ENCODE peak calls at places on chromosomes 12 and 14, in seven cellular contexts. L, Y, T, D, R, E and P are unnamed samples.

GRCh38 chr12:84912191-84913142 is at the start of gene SLC6A15:
- DNase-seq in L (no peak), Y (peak; percentile 85), T (peak; percentile 27), D (peak; percentile 17), R (peak; percentile 35), E (peak; percentile 52), P (peak; percentile 37)

GRCh38 chr14:35987731-35988130 is 161.6 kb downstream of the BRMS1L start:
- DNase-seq in L (no peak), Y (no peak), T (no peak), D (no peak), R (no peak), E (no peak), P (no peak)

GRCh38 chr12:6778212-6778570 is 5.9 kb downstream of the LAG3 start:
- DNase-seq in L (no peak), Y (peak; percentile 41), T (peak; percentile 70), D (no peak), R (peak; percentile 53), E (peak; percentile 71), P (peak; percentile 30)

GRCh38 chr12:77751939-77752338 is 78.8 kb upstream of the NAV3 start:
- DNase-seq in L (no peak), Y (no peak), T (no peak), D (no peak), R (no peak), E (no peak), P (no peak)

GRCh38 chr12:122023339-122024131 is 1.9 kb downstream of the BCL7A start:
- DNase-seq in L (peak; percentile 70), Y (peak; percentile 55), T (peak; percentile 73), D (peak; percentile 67), R (peak; percentile 69), E (peak; percentile 76), P (peak; percentile 91)

GRCh38 chr12:47017041-47017713 is 62.2 kb upstream of the PCED1B start:
- DNase-seq in L (no peak), Y (no peak), T (no peak), D (no peak), R (no peak), E (no peak), P (no peak)

GRCh38 chr12:95532851-95533250 is 18.4 kb downstream of the USP44 start:
- DNase-seq in L (no peak), Y (no peak), T (no peak), D (no peak), R (no peak), E (no peak), P (no peak)

GRCh38 chr12:107359382-107359781 is 266.0 kb upstream of the CRY1 start:
- DNase-seq in L (no peak), Y (peak; percentile 45), T (no peak), D (no peak), R (no peak), E (no peak), P (no peak)

GRCh38 chr12:95129115-95129514 is 55.7 kb upstream of the NR2C1 start:
- DNase-seq in L (no peak), Y (no peak), T (no peak), D (no peak), R (no peak), E (no peak), P (no peak)

GRCh38 chr14:60313093-60313492 is 64.1 kb downstream of the PPM1A start:
- DNase-seq in L (no peak), Y (no peak), T (no peak), D (no peak), R (no peak), E (no peak), P (no peak)

GRCh38 chr12:93563807-93564538 is 8.5 kb upstream of the SOCS2 start:
- DNase-seq in L (peak; percentile 80), Y (peak; percentile 89), T (no peak), D (no peak), R (no peak), E (no peak), P (peak; percentile 31)

GRCh38 chr14:101020971-101021370 is 117.4 kb upstream of the RTL1 start:
- DNase-seq in L (peak; percentile 10), Y (no peak), T (peak; percentile 4), D (no peak), R (peak; percentile 11), E (no peak), P (no peak)

GRCh38 chr12:64452559-64453329 is 824 bp downstream of the TBK1 start:
- DNase-seq in L (peak; percentile 33), Y (peak; percentile 72), T (no peak), D (peak; percentile 37), R (no peak), E (no peak), P (peak; percentile 31)

GRCh38 chr12:52229836-52230343 is 3.2 kb upstream of the KRT7 start:
- DNase-seq in L (no peak), Y (no peak), T (no peak), D (no peak), R (no peak), E (no peak), P (no peak)

GRCh38 chr12:52228931-52229330 is 4.1 kb upstream of the KRT7 start:
- DNase-seq in L (no peak), Y (no peak), T (no peak), D (no peak), R (no peak), E (no peak), P (no peak)

GRCh38 chr12:52232233-52232915 is 669 bp upstream of the KRT7 start:
- DNase-seq in L (no peak), Y (no peak), T (no peak), D (no peak), R (no peak), E (no peak), P (no peak)

GRCh38 chr12:52231305-52232232 is 1.5 kb upstream of the KRT7 start:
- DNase-seq in L (no peak), Y (peak; percentile 58), T (no peak), D (no peak), R (no peak), E (no peak), P (no peak)

GRCh38 chr12:52230364-52231281 is 2.4 kb upstream of the KRT7 start:
- DNase-seq in L (no peak), Y (peak; percentile 76), T (no peak), D (no peak), R (no peak), E (no peak), P (peak; percentile 64)
- TF ChIP-seq POLR2A in L (no peak), Y (no peak), T (no peak), D (no peak), R (no peak), E (no peak), P (no peak)

GRCh38 chr14:68403794-68404522 is 388.9 kb downstream of the ZFP36L1 start:
- DNase-seq in L (no peak), Y (no peak), T (no peak), D (no peak), R (no peak), E (no peak), P (no peak)

GRCh38 chr14:68401855-68402254 is 391.0 kb downstream of the ZFP36L1 start:
- DNase-seq in L (no peak), Y (no peak), T (no peak), D (no peak), R (no peak), E (no peak), P (no peak)

GRCh38 chr14:68404652-68405183 is 388.1 kb downstream of the ZFP36L1 start:
- DNase-seq in L (no peak), Y (no peak), T (no peak), D (peak; percentile 49), R (no peak), E (no peak), P (peak; percentile 30)

GRCh38 chr14:68402525-68403101 is 390.3 kb downstream of the ZFP36L1 start:
- DNase-seq in L (no peak), Y (no peak), T (no peak), D (no peak), R (no peak), E (no peak), P (no peak)

DNA sequence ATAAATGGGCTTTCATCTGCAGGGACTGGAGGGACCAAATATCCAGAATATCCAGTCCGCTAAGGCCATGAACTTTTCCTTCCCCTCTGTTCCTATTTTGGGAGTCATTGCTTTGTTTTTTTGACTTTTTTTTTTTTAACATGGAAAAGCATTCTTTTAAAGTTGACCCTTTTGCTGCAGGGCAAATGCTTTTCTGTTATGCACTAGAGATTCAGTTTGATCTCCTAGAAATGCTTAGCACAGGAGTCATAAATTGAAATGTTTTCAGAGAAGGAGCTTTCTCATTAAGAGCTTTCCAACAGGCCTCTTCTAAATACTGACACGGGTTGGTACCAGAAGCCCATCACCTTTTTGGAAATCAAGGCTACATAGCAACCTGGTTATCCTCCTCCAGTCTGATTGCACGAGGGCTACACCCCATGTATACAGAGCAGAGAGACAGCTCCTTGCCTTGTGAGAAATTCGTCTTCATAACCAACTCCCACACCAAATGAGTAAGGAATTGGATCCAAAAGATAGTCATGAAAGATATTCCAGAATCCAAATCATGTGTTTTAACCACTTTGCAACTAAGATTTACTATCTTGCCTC is 389.6 kb downstream of the ZFP36L1 start:
- DNase-seq in L (no peak), Y (no peak), T (no peak), D (no peak), R (no peak), E (no peak), P (no peak)
- TF ChIP-seq POLR2A in L (no peak), Y (no peak), T (no peak), D (no peak), R (no peak), E (no peak), P (no peak)

DNA sequence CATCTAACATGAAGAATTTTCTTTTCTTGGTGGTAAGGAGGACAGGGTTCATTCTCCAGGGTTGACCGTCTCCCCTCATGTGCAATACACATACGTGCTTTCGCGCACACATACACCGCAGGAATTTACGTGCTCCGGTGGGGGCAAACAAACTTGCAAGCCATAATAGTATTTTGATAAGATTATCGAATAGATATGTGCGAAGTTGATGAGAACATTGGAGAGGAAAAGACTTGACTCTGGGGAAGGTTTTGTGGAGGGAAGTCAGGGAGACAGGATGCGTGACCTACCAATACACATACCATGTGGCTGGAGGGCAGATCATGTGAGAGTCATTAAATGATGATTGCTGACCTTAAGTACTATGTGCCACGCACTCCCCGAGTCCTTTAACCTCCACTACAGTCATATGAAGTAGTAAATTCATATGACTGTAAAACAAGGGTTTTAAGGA is 876 bp downstream of the RAD51B start:
- DNase-seq in L (no peak), Y (peak; percentile 21), T (no peak), D (no peak), R (no peak), E (no peak), P (no peak)
- TF ChIP-seq POLR2A in L (no peak), Y (no peak), T (no peak), D (no peak), R (no peak), E (no peak), P (no peak)

GRCh38 chr14:50045837-50046236 is 70.5 kb downstream of the VCPKMT start:
- DNase-seq in L (no peak), Y (no peak), T (no peak), D (no peak), R (no peak), E (no peak), P (no peak)

GRCh38 chr14:50049703-50050102 is 66.7 kb downstream of the VCPKMT start:
- DNase-seq in L (no peak), Y (no peak), T (no peak), D (no peak), R (no peak), E (no peak), P (no peak)

GRCh38 chr14:50050171-50050570 is 66.2 kb downstream of the VCPKMT start:
- DNase-seq in L (no peak), Y (no peak), T (no peak), D (no peak), R (no peak), E (no peak), P (no peak)

GRCh38 chr14:50045039-50045711 is 71.2 kb downstream of the VCPKMT start:
- DNase-seq in L (peak; percentile 87), Y (peak; percentile 59), T (no peak), D (peak; percentile 83), R (peak; percentile 80), E (peak; percentile 72), P (peak; percentile 87)

GRCh38 chr14:50047274-50047676 is 69.1 kb downstream of the VCPKMT start:
- DNase-seq in L (peak; percentile 41), Y (no peak), T (no peak), D (no peak), R (no peak), E (no peak), P (peak; percentile 21)
- TF ChIP-seq POLR2A in L (no peak), Y (no peak), T (no peak), D (no peak), R (no peak), E (no peak), P (no peak)